ENCODE peak calls at places on chromosome 12, in six cellular contexts. X is foreskin keratinocyte, Q is mesothelial cell of epicardium, Z is GM13976, S is choroid plexus epithelial cell, M is HFFc6. K is an unnamed sample.

GRCh38 chr12:96044017-96044985 is 8.9 kb upstream of the LTA4H start:
- DNase-seq in Q (no peak), M (peak; percentile 36), X (no peak), Z (no peak), S (peak; percentile 58), K (no peak)

GRCh38 chr12:115102450-115102849 is 418.5 kb upstream of the TBX3 start:
- DNase-seq in S (no peak), Q (no peak), M (no peak), X (no peak), Z (no peak), K (no peak)

GRCh38 chr12:103580026-103580425 is 7.0 kb upstream of the STAB2 start:
- DNase-seq in Q (no peak), Z (no peak), M (no peak), X (no peak), S (no peak), K (no peak)

GRCh38 chr12:8687846-8688601 is 9.8 kb upstream of the RIMKLB start:
- DNase-seq in Q (no peak), X (peak; percentile 71), S (peak; percentile 93), Z (no peak), M (peak; percentile 69), K (peak; percentile 41)

GRCh38 chr12:14773685-14774073 is 29.6 kb downstream of the WBP11 start:
- DNase-seq in X (no peak), S (no peak), M (no peak), Q (no peak), Z (peak; percentile 31), K (peak; percentile 57)

GRCh38 chr12:5173511-5174011 is 129.9 kb downstream of the KCNA5 start:
- DNase-seq in X (no peak), S (no peak), Q (no peak), M (peak; percentile 25), Z (no peak), K (no peak)

GRCh38 chr12:96091833-96092232 is 56.4 kb upstream of the LTA4H start:
- DNase-seq in M (peak; percentile 8), S (peak; percentile 20), Z (no peak), X (no peak), Q (no peak), K (no peak)

GRCh38 chr12:117900561-117900960 is 68.2 kb downstream of the KSR2 start:
- DNase-seq in M (peak; percentile 46), Z (no peak), Q (no peak), X (peak; percentile 58), S (peak; percentile 4), K (no peak)

GRCh38 chr12:5031242-5031641 is 12.4 kb upstream of the KCNA5 start:
- DNase-seq in Q (no peak), X (no peak), M (no peak), S (no peak), Z (no peak), K (no peak)

GRCh38 chr12:27911397-27911796 is 61.1 kb downstream of the PTHLH start:
- DNase-seq in S (no peak), Q (no peak), Z (no peak), M (no peak), X (no peak), K (no peak)

GRCh38 chr12:54463034-54463433 is 10.4 kb downstream of the GTSF1 start:
- DNase-seq in X (peak; percentile 7), M (peak; percentile 1), Z (no peak), S (peak; percentile 97), Q (no peak), K (no peak)

GRCh38 chr12:109773384-109774011 is 59.7 kb downstream of the TRPV4 start:
- DNase-seq in S (no peak), X (peak; percentile 64), Q (no peak), M (no peak), Z (no peak), K (no peak)

GRCh38 chr12:39990122-39991101 is 115.5 kb downstream of the SLC2A13 start:
- DNase-seq in Z (peak; percentile 36), M (no peak), S (peak; percentile 73), X (no peak), Q (no peak), K (peak; percentile 58)

GRCh38 chr12:104605685-104606084 is 148.9 kb downstream of the CHST11 start:
- DNase-seq in X (no peak), M (no peak), S (peak; percentile 58), Z (no peak), Q (no peak), K (no peak)

GRCh38 chr12:10562306-10562933 is 51.0 kb downstream of the MAGOHB start:
- DNase-seq in Q (no peak), M (peak; percentile 43), Z (peak; percentile 42), X (no peak), S (peak; percentile 74), K (peak; percentile 18)

GRCh38 chr12:92927436-92928116 is 1.5 kb downstream of the EEA1 start:
- DNase-seq in M (peak; percentile 58), Q (no peak), Z (peak; percentile 33), S (peak; percentile 75), X (peak; percentile 74), K (no peak)

GRCh38 chr12:116726749-116727148 is 11.1 kb downstream of the SPRING1 start:
- DNase-seq in Q (no peak), M (no peak), Z (no peak), X (no peak), S (peak; percentile 33), K (no peak)

GRCh38 chr12:27802936-27803335 is 22.9 kb upstream of the MANSC4 start:
- DNase-seq in S (no peak), Z (no peak), M (no peak), X (no peak), Q (no peak), K (no peak)

GRCh38 chr12:632102-632696 is 31.0 kb downstream of the NINJ2 start:
- DNase-seq in Q (no peak), X (peak; percentile 73), M (peak; percentile 94), Z (no peak), S (peak; percentile 98), K (no peak)

GRCh38 chr12:48601013-48601756 is 31.3 kb upstream of the LALBA start:
- DNase-seq in S (peak; percentile 50), M (peak; percentile 46), Z (peak; percentile 46), X (peak; percentile 15), Q (no peak), K (no peak)

GRCh38 chr12:3872800-3873636 is at the start of gene PARP11:
- DNase-seq in Z (peak; percentile 95), M (peak; percentile 91), X (peak; percentile 84), S (peak; percentile 98), Q (peak; percentile 93), K (peak; percentile 93)

GRCh38 chr12:50283924-50284236 is 560 bp upstream of the LIMA1 start:
- DNase-seq in S (peak; percentile 38), Q (no peak), M (no peak), X (no peak), Z (peak; percentile 44), K (no peak)

GRCh38 chr12:51889216-51890134 is 1.6 kb downstream of the ANKRD33 start:
- DNase-seq in Z (peak; percentile 27), S (no peak), M (no peak), X (no peak), Q (no peak), K (no peak)

GRCh38 chr12:29053567-29053966 is 95.5 kb upstream of the FAR2 start:
- DNase-seq in M (no peak), S (no peak), X (no peak), Q (no peak), Z (peak; percentile 12), K (no peak)

GRCh38 chr12:29051221-29051620 is 97.9 kb upstream of the FAR2 start:
- DNase-seq in X (no peak), S (peak; percentile 55), M (no peak), Q (no peak), Z (no peak), K (no peak)

GRCh38 chr12:29050503-29050902 is 98.6 kb upstream of the FAR2 start:
- DNase-seq in Q (no peak), S (no peak), Z (peak; percentile 12), M (no peak), X (no peak), K (no peak)

GRCh38 chr12:29044799-29045198 is 104.3 kb upstream of the FAR2 start:
- DNase-seq in S (no peak), Q (no peak), Z (no peak), M (no peak), X (no peak), K (no peak)

DNA sequence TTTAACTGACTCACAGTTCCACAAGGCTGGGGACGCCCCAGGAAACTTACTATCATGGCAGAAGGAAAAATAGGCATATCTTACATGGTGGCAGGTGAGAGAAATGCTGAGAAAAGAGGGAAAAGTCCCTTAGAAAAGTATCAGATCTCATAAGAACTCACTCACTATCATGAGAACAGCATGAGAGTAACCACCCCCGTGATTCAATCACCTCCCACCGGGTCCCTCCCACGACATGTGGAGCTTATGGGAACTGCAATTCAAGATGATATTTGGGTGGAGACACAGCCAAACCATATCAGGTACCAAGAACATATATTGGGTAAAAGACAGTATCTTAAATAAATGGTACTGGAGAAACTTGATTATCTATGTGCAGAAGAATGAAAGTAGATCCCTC is 100.3 kb upstream of the FAR2 start:
- DNase-seq in X (no peak), Z (no peak), M (no peak), S (no peak), Q (no peak), K (no peak)
- TF ChIP-seq CTCF in X (no peak), Z (no peak), M (no peak), S (no peak), Q (no peak), K (no peak)

GRCh38 chr12:2662524-2662923 is 132.2 kb upstream of the FKBP4 start:
- DNase-seq in M (no peak), Q (no peak), Z (no peak), S (no peak), X (no peak), K (no peak)
- TF ChIP-seq CTCF in M (no peak), Q (no peak), Z (no peak), S (no peak), X (no peak), K (no peak)

GRCh38 chr12:121653999-121654398 is 15.5 kb downstream of the MORN3 start:
- DNase-seq in Q (no peak), S (no peak), M (no peak), X (no peak), Z (no peak), K (no peak)

GRCh38 chr12:121649819-121650353 is 19.6 kb downstream of the MORN3 start:
- DNase-seq in S (no peak), M (no peak), Z (no peak), X (no peak), Q (no peak), K (no peak)

GRCh38 chr12:121652767-121653497 is 16.5 kb downstream of the MORN3 start:
- DNase-seq in M (no peak), Z (no peak), S (no peak), Q (no peak), X (no peak), K (no peak)

GRCh38 chr12:121649403-121649802 is 20.1 kb downstream of the MORN3 start:
- DNase-seq in X (no peak), M (no peak), Q (no peak), S (no peak), Z (no peak), K (no peak)

DNA sequence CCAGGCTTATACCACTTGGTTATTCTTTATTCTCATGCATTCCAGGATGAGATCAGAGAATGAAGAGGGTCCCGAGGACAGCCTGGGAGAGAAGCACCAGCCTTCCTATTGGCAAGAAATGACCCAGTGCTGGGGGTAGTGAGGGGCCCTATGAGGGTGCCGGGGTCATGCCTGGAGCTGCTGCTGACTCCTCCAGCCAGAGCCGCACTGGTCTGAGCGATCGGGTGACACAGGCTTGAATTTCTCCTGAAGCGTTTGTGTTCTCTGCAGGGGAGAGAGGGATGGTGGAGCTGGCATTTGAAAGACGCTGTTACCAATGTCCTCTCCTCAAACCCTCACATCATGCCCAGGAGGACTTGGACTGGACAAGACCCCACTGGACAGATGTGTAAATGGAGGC is 18.1 kb downstream of the MORN3 start:
- DNase-seq in M (no peak), Z (no peak), Q (no peak), S (no peak), X (no peak), K (no peak)
- TF ChIP-seq CTCF in M (no peak), Z (no peak), Q (no peak), S (no peak), X (no peak), K (no peak)

GRCh38 chr12:121223283-121223946 is 13.5 kb downstream of the P2RX4 start:
- DNase-seq in S (peak; percentile 38), M (peak; percentile 26), X (no peak), Q (no peak), Z (peak; percentile 51), K (no peak)
- TF ChIP-seq CTCF in S (peak; percentile 59), M (peak; percentile 68), X (peak; percentile 58), Q (no peak), Z (peak; percentile 27), K (no peak)